ENCODE peak calls at places on chromosomes 13 and 19, in ten cellular contexts. Y, W, V, H, X, B, I, L, Q and O are unnamed samples.

GRCh38 chr19:2982983-2983350 is 5.6 kb downstream of the TLE6 start:
- DNase-seq in B (peak), W (peak), X (no peak), Q (peak), Y (peak), V (peak), L (peak), I (peak), H (peak), O (peak)

GRCh38 chr19:6723108-6723618 is 2.7 kb upstream of the C3 start:
- DNase-seq in W (no peak), X (no peak), L (no peak), I (peak), V (peak), B (no peak), H (peak), Q (no peak), Y (no peak), O (no peak)

GRCh38 chr19:3983936-3984583 is 1.2 kb downstream of the EEF2 start:
- DNase-seq in L (no peak), W (no peak), I (peak), H (no peak), V (no peak), Y (no peak), B (no peak), Q (no peak), X (no peak), O (no peak)

GRCh38 chr19:19588546-19588945 is 29.9 kb downstream of the PBX4 start:
- DNase-seq in B (no peak), H (no peak), I (no peak), Q (no peak), X (no peak), L (no peak), V (no peak), W (no peak), Y (no peak), O (no peak)

GRCh38 chr19:46746281-46746965 is at the start of gene STRN4:
- DNase-seq in L (no peak), Y (peak), X (no peak), H (no peak), W (peak), V (peak), Q (no peak), I (peak), B (peak), O (peak)

GRCh38 chr13:113915012-113915763 is 51.3 kb upstream of the GAS6 start:
- DNase-seq in H (no peak), B (no peak), V (no peak), L (peak), Y (no peak), X (no peak), W (no peak), Q (no peak), I (no peak), O (peak)

GRCh38 chr13:85367887-85368286 is 431.3 kb downstream of the SLITRK6 start:
- DNase-seq in Q (no peak), V (no peak), I (no peak), Y (no peak), L (no peak), X (no peak), W (peak), B (no peak), H (no peak), O (no peak)

GRCh38 chr19:13260883-13261653 is 110.9 kb downstream of the IER2 start:
- DNase-seq in Y (no peak), I (peak), B (peak), Q (no peak), W (no peak), V (no peak), L (peak), H (peak), X (peak), O (no peak)

GRCh38 chr19:39265321-39265916 is 2.8 kb upstream of the IFNL2 start:
- DNase-seq in X (no peak), V (no peak), Q (no peak), W (no peak), H (no peak), B (no peak), Y (no peak), L (no peak), I (no peak), O (no peak)

GRCh38 chr19:5048091-5048726 is 79.3 kb downstream of the KDM4B start:
- DNase-seq in V (peak), H (peak), Q (no peak), L (peak), Y (peak), W (peak), I (peak), B (peak), X (no peak), O (peak)

GRCh38 chr13:99275093-99275469 is 16.9 kb upstream of the GPR18 start:
- DNase-seq in Q (no peak), V (no peak), Y (no peak), H (no peak), I (no peak), W (no peak), L (no peak), X (no peak), B (no peak), O (no peak)

GRCh38 chr13:52906122-52906903 is 57.9 kb upstream of the PCDH8 start:
- DNase-seq in H (no peak), V (no peak), X (no peak), Y (no peak), I (no peak), W (no peak), B (no peak), L (no peak), Q (no peak), O (no peak)

GRCh38 chr13:86906458-86906857 is 764.7 kb upstream of the SLITRK5 start:
- DNase-seq in Y (no peak), B (no peak), Q (no peak), H (no peak), V (no peak), L (no peak), X (no peak), W (no peak), I (no peak), O (peak)

GRCh38 chr19:51456541-51457290 is 1.5 kb downstream of the SIGLEC8 start:
- DNase-seq in B (no peak), I (no peak), L (peak), H (no peak), X (no peak), W (no peak), Q (no peak), V (no peak), Y (no peak), O (no peak)

GRCh38 chr13:74774252-74774651 is 640.0 kb upstream of the KLF12 start:
- DNase-seq in W (no peak), X (no peak), I (no peak), Q (no peak), V (no peak), Y (no peak), B (no peak), H (no peak), L (no peak), O (no peak)

GRCh38 chr19:7917292-7918061 is 2.7 kb upstream of the SNAPC2 start:
- DNase-seq in Q (no peak), I (peak), V (peak), H (no peak), L (no peak), B (no peak), Y (no peak), W (no peak), X (no peak), O (peak)

GRCh38 chr13:53121131-53121773 is 92.6 kb downstream of the OLFM4 start:
- DNase-seq in X (no peak), V (no peak), B (no peak), Q (no peak), I (no peak), Y (no peak), W (no peak), L (no peak), H (no peak), O (no peak)

GRCh38 chr13:49584771-49585182 is 581 bp downstream of the RCBTB1 start:
- DNase-seq in V (no peak), W (no peak), Y (no peak), X (no peak), B (no peak), H (no peak), I (peak), Q (no peak), L (no peak), O (no peak)

GRCh38 chr19:17755977-17756670 is 4.8 kb downstream of the FCHO1 start:
- DNase-seq in Y (peak), Q (no peak), X (no peak), I (peak), L (no peak), H (no peak), W (peak), B (no peak), V (peak), O (peak)

GRCh38 chr19:54434112-54434861 is 14.7 kb upstream of the LENG8 start:
- DNase-seq in L (no peak), B (no peak), V (no peak), Q (no peak), X (no peak), Y (no peak), I (no peak), W (no peak), H (no peak), O (peak)

GRCh38 chr19:2494084-2494446 is 18.1 kb downstream of the GADD45B start:
- DNase-seq in W (no peak), I (peak), X (no peak), Q (no peak), V (no peak), B (no peak), H (no peak), L (peak), Y (no peak), O (no peak)

GRCh38 chr13:27065582-27065981 is 106.0 kb downstream of the USP12 start:
- DNase-seq in Y (no peak), Q (no peak), I (no peak), H (no peak), W (no peak), B (no peak), X (no peak), L (no peak), V (no peak), O (no peak)

GRCh38 chr19:29531458-29532025 is 5.7 kb downstream of the VSTM2B start:
- DNase-seq in L (no peak), Y (no peak), B (no peak), X (no peak), I (no peak), H (no peak), W (no peak), Q (no peak), V (no peak), O (no peak)

GRCh38 chr19:44430956-44431355 is 17.3 kb downstream of the ZNF229 start:
- DNase-seq in I (no peak), X (no peak), B (no peak), V (no peak), L (no peak), H (no peak), Y (no peak), Q (no peak), W (no peak), O (no peak)

GRCh38 chr13:105465745-105466144 is 1069.7 kb downstream of the EFNB2 start:
- DNase-seq in B (no peak), I (no peak), V (no peak), W (no peak), Q (no peak), L (no peak), Y (no peak), H (no peak), X (no peak), O (no peak)

GRCh38 chr13:105847532-105848295 is 687.7 kb downstream of the EFNB2 start:
- DNase-seq in V (no peak), H (no peak), Q (no peak), B (no peak), X (no peak), Y (no peak), L (no peak), I (peak), W (peak), O (no peak)

GRCh38 chr19:11295180-11295579 is 780 bp upstream of the TSPAN16 start:
- DNase-seq in Y (no peak), B (no peak), Q (no peak), X (no peak), V (no peak), W (no peak), H (no peak), L (no peak), I (no peak), O (no peak)

GRCh38 chr13:80141114-80141849 is 199.6 kb downstream of the SPRY2 start:
- DNase-seq in H (peak), X (no peak), W (peak), V (peak), I (peak), L (peak), Q (no peak), B (no peak), Y (peak), O (no peak)

GRCh38 chr13:31073859-31074718 is 87.6 kb downstream of the HSPH1 start:
- DNase-seq in X (no peak), L (no peak), V (no peak), H (no peak), I (peak), B (no peak), W (no peak), Q (no peak), Y (no peak), O (peak)

GRCh38 chr19:49391581-49392399 is 3.7 kb downstream of the KASH5 start:
- DNase-seq in H (peak), I (peak), X (peak), V (peak), Y (peak), L (peak), B (peak), Q (no peak), W (peak), O (peak)

GRCh38 chr19:10238172-10238783 is 7.1 kb upstream of the S1PR2 start:
- DNase-seq in X (no peak), B (peak), L (no peak), V (peak), I (peak), W (no peak), H (no peak), Y (no peak), Q (peak), O (no peak)

GRCh38 chr13:24038846-24039330 is 121.6 kb upstream of the SPATA13 start:
- DNase-seq in L (no peak), Q (no peak), W (peak), Y (peak), V (peak), I (no peak), H (no peak), X (no peak), B (no peak), O (no peak)

GRCh38 chr13:76634431-76635191 is 251.6 kb downstream of the KCTD12 start:
- DNase-seq in W (peak), Y (no peak), Q (no peak), H (no peak), I (no peak), V (no peak), B (no peak), L (no peak), X (no peak), O (no peak)

DNA sequence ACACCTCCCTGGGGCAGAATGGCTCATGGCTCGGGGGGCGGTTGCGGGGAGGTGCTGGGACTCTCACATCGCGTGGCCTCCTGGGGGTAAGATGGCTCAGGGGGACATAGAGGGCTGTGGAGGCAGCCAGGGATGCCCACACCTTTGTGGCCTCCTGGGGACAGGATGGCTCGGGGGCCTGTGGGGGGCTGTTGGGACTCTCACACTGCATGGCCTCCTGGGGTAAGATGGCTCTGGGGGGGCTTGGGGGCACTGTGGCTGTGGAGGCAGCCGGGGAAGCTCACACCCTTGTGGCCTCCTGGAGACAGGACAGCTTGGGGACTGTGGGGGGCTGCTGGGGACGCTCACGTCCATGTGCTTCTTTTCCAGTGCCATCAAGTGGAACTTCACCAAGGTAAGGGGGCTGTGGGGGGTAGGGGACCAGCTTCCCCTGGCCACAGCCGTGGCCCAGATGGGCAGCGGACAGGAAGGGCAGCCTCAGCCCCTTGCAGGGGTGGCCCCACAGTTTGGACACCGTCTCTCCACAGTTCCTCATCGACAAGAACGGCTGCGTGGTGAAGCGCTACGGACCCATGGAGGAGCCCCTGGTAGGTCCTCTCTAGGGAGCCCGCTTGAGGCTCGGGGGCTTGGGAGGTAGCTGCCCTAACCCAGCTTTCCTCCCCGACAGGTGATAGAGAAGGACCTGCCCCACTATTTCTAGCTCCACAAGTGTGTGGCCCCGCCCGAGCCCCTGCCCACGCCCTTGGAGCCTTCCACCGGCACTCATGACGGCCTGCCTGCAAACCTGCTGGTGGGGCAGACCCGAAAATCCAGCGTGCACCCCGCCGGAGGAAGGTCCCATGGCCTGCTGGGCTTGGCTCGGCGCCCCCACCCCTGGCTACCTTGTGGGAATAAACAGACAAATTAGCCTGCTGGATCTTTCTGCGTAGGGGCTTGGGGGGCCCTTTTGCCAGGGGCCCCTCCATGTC is 2.4 kb downstream of the GPX4 start:
- DNase-seq in X (no peak), Q (no peak), V (no peak), I (no peak), H (no peak), Y (no peak), B (no peak), W (no peak), L (no peak), O (no peak)
- H3K27ac ChIP-seq in X (peak), Q (peak), V (no peak), I (peak), H (no peak), Y (no peak), B (peak), W (no peak), L (peak), O (peak)

GRCh38 chr13:28337196-28338045 is 157.5 kb downstream of the FLT1 start:
- DNase-seq in V (no peak), H (no peak), Y (no peak), I (no peak), B (peak), W (peak), L (no peak), Q (no peak), X (no peak), O (no peak)
- H3K27ac ChIP-seq in V (no peak), H (no peak), Y (no peak), I (no peak), B (no peak), W (no peak), L (peak), Q (no peak), X (no peak), O (no peak)

DNA sequence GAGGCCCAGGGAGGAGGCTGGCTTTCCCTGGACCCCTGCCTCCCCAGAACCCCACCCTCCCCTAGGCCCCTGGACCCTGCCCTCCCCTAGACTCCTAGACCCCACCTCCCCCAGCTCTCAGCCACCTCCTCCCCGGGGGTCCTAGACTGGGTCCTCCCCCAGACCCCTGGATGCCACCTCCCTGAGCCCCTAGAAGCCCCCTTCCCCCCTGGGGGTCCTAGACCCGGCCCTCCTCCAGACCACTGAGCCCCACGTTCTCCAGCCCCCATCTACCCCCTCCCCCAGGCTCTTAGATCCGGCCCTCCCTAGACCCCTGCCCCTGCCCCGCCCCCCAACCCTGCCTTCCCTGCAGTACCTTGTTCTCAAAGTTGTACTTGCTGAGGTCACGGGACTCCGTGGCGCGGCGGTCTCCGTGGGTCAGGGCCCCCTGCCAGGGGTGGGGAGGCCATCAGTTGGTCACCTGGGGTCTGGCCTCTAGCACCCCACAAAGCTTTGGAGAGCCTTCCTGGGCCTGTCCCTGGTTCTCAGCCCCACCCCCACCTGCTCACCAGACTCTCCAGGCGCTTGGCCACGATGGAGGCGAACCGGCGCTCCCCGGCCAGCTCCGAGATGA is 8.0 kb downstream of the GPX4 start:
- DNase-seq in B (no peak), I (no peak), Q (no peak), Y (no peak), V (no peak), H (no peak), L (no peak), X (no peak), W (no peak), O (no peak)
- H3K27ac ChIP-seq in B (peak), I (no peak), Q (peak), Y (no peak), V (peak), H (peak), L (peak), X (peak), W (no peak), O (no peak)

GRCh38 chr19:56994251-56995017 is 125.4 kb upstream of the USP29 start:
- DNase-seq in V (no peak), W (peak), I (no peak), B (no peak), H (no peak), Q (no peak), X (no peak), Y (no peak), L (no peak), O (no peak)
- H3K27ac ChIP-seq in V (no peak), W (no peak), I (no peak), B (no peak), H (no peak), Q (no peak), X (no peak), Y (no peak), L (no peak), O (no peak)

GRCh38 chr19:21460686-21461085 is 44.7 kb upstream of the ZNF429 start:
- DNase-seq in I (no peak), V (no peak), Y (no peak), X (no peak), H (no peak), B (no peak), W (no peak), Q (no peak), L (no peak), O (no peak)

GRCh38 chr19:21468791-21469190 is 36.6 kb upstream of the ZNF429 start:
- DNase-seq in B (no peak), I (no peak), X (no peak), L (no peak), Y (no peak), Q (peak), H (no peak), V (peak), W (peak), O (no peak)

GRCh38 chr19:21462540-21462939 is 42.9 kb upstream of the ZNF429 start:
- DNase-seq in H (no peak), W (no peak), X (no peak), I (no peak), L (no peak), V (no peak), Q (no peak), B (no peak), Y (no peak), O (no peak)

GRCh38 chr19:21466627-21467026 is 38.8 kb upstream of the ZNF429 start:
- DNase-seq in I (no peak), V (no peak), Q (no peak), Y (no peak), H (no peak), B (no peak), X (no peak), W (no peak), L (no peak), O (no peak)

GRCh38 chr19:21463449-21464105 is 41.8 kb upstream of the ZNF429 start:
- DNase-seq in L (no peak), I (peak), H (no peak), Y (no peak), V (peak), W (no peak), X (no peak), B (peak), Q (no peak), O (peak)
- H3K27ac ChIP-seq in L (no peak), I (peak), H (no peak), Y (no peak), V (no peak), W (no peak), X (no peak), B (no peak), Q (no peak), O (peak)

GRCh38 chr19:35715355-35715809 is 2.4 kb upstream of the KMT2B start:
- DNase-seq in H (no peak), I (no peak), X (no peak), L (no peak), B (no peak), Y (no peak), W (no peak), V (no peak), Q (peak), O (no peak)
- H3K27ac ChIP-seq in H (no peak), I (no peak), X (peak), L (peak), B (peak), Y (no peak), W (no peak), V (no peak), Q (no peak), O (peak)

DNA sequence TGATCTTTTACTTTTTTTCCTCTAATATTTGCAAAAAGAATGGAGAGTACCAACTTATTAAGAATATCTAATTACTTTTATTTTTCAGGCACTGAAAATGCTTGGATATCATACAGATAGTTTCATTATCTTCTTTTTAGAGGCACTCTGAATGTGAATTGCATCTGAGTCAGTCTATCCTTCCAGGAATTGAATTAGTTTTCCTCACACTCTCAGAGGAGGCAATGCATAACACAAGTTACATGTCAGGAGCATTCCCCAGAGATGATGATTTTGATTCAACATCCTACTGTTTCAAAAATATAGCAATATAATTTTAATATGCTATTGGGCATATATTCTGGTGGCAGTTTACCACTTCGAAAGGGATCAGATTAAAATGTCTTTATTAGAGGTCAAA is 1315.4 kb downstream of the PCDH9 start:
- DNase-seq in H (no peak), I (no peak), W (no peak), Q (no peak), L (no peak), V (no peak), Y (no peak), X (no peak), B (no peak), O (no peak)
- H3K27ac ChIP-seq in H (no peak), I (no peak), W (no peak), Q (no peak), L (no peak), V (no peak), Y (no peak), X (no peak), B (no peak), O (no peak)